ENCODE peak calls at places on chromosomes 12 and 14, in four cellular contexts. A is prostate gland, N is OCI-LY7, Y is breast epithelium. F is an unnamed sample.

GRCh38 chr14:64253672-64254071 is 40.5 kb downstream of the ESR2 start:
- DNase-seq in N (no peak), Y (no peak), A (no peak), F (no peak)

GRCh38 chr14:77186911-77187648 is 5.5 kb downstream of the TMEM63C start:
- DNase-seq in Y (no peak), N (no peak), A (no peak), F (no peak)

GRCh38 chr14:94022532-94023411 is 3.4 kb upstream of the OTUB2 start:
- DNase-seq in A (no peak), N (no peak), Y (no peak), F (no peak)

GRCh38 chr14:71300474-71301359 is 393.5 kb downstream of the PCNX1 start:
- DNase-seq in N (no peak), Y (no peak), A (no peak), F (no peak)

GRCh38 chr14:27557445-27557844 is 959.6 kb upstream of the NOVA1 start:
- DNase-seq in A (no peak), N (no peak), Y (no peak), F (no peak)

GRCh38 chr14:67729072-67729561 is 27.4 kb downstream of the RDH12 start:
- DNase-seq in N (no peak), A (peak; percentile 23), Y (no peak), F (peak; percentile 46)

GRCh38 chr14:104116544-104117340 is 21.6 kb upstream of the KIF26A start:
- DNase-seq in A (peak; percentile 54), Y (peak; percentile 51), N (no peak), F (peak; percentile 49)

GRCh38 chr14:34629344-34629656 is 648 bp downstream of the SNX6 start:
- DNase-seq in N (no peak), A (no peak), Y (no peak), F (no peak)

GRCh38 chr12:118061011-118061875 is at the start of gene WSB2:
- DNase-seq in A (peak; percentile 70), Y (peak; percentile 64), N (peak; percentile 53), F (peak; percentile 93)

GRCh38 chr12:52367876-52368275 is 595 bp upstream of the KRT85 start:
- DNase-seq in Y (no peak), A (no peak), N (no peak), F (no peak)

GRCh38 chr14:71705460-71705859 is 226.8 kb upstream of the RGS6 start:
- DNase-seq in N (no peak), A (no peak), Y (no peak), F (no peak)

GRCh38 chr12:52227767-52228166 is 5.3 kb upstream of the KRT7 start:
- DNase-seq in N (no peak), Y (no peak), A (no peak), F (no peak)

GRCh38 chr12:10365716-10366433 is 24.0 kb downstream of the KLRK1 start:
- DNase-seq in A (no peak), N (no peak), Y (no peak), F (no peak)

GRCh38 chr12:10363922-10364838 is 25.7 kb downstream of the KLRK1 start:
- DNase-seq in N (peak; percentile 77), A (peak; percentile 50), Y (no peak), F (no peak)

GRCh38 chr12:10368206-10369171 is 21.4 kb downstream of the KLRK1 start:
- DNase-seq in Y (no peak), A (no peak), N (no peak), F (no peak)

GRCh38 chr12:10364839-10365681 is 24.8 kb downstream of the KLRK1 start:
- DNase-seq in Y (peak; percentile 60), N (peak; percentile 91), A (peak; percentile 72), F (peak; percentile 76)

GRCh38 chr12:10366875-10367274 is 23.0 kb downstream of the KLRK1 start:
- DNase-seq in N (peak; percentile 63), Y (no peak), A (no peak), F (no peak)
- H3K4me1 ChIP-seq in N (peaks cover 41% of the 10 kb centered on the region), Y (no peaks in the 10 kb centered on the region), A (peaks cover 15% of the 10 kb centered on the region), F (peaks cover 17% of the 10 kb centered on the region)

GRCh38 chr12:46808955-46809697 is 16.7 kb downstream of the SLC38A4 start:
- DNase-seq in N (no peak), Y (no peak), A (no peak), F (no peak)

GRCh38 chr12:46814143-46814542 is 11.7 kb downstream of the SLC38A4 start:
- DNase-seq in Y (no peak), N (no peak), A (no peak), F (no peak)

GRCh38 chr12:46815792-46816191 is 10.0 kb downstream of the SLC38A4 start:
- DNase-seq in Y (no peak), N (no peak), A (no peak), F (no peak)

GRCh38 chr12:46808317-46808716 is 17.5 kb downstream of the SLC38A4 start:
- DNase-seq in N (no peak), A (no peak), Y (no peak), F (no peak)

GRCh38 chr12:46811185-46811584 is 14.6 kb downstream of the SLC38A4 start:
- DNase-seq in A (no peak), Y (no peak), N (no peak), F (no peak)
- H3K27ac ChIP-seq in A (no peak overlapping the region), Y (no peak overlapping the region), N (no peak overlapping the region), F (no peak overlapping the region)

DNA sequence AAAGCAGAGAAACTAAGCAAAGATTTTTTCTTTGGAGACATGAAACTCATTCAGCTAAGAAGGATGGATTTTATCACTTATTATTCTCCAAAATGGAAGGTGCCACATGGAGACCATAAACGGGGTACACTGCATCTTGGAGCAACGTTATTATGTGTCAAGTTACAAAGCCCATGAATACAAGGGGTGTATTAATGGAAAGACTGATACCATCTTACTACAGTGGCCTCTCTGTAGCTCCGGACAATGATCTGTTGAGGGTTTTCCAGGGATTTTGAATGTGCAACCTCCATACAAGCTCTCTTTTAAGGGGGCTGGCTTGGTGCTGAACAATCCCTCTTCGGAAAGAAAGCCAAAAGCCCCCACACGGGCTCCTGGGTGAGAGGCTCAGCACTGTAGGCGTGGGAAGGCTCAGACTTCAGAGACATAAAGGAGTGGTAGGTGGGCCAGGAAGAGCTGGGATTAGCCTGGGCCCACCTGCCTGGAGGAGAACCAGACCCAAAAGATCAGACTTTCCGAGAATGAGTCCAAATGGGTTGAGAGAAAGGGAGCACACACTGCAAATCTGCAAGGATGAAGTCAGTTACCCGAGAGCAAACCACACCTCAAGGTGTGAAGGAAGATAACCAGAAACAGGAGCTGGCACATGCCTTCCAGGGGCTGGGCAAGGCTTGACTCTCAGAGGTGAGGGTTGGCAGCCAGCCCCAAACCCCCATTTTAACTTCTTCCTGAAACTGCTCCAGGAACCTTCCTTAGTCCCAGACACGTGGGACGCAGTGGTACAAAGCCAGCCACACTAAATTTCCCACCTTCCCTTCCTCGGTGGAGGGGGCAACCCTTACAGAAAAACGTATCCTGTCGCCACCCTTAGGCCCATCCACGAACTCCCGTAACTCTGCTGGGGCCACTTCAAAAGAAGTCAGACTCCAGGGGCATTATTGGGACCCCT is 1.5 kb downstream of the VPS37B start:
- DNase-seq in N (no peak), Y (no peak), A (no peak), F (no peak)
- TF ChIP-seq CTCF in N (no peak), Y (no peak), A (no peak), F (no peak)

DNA sequence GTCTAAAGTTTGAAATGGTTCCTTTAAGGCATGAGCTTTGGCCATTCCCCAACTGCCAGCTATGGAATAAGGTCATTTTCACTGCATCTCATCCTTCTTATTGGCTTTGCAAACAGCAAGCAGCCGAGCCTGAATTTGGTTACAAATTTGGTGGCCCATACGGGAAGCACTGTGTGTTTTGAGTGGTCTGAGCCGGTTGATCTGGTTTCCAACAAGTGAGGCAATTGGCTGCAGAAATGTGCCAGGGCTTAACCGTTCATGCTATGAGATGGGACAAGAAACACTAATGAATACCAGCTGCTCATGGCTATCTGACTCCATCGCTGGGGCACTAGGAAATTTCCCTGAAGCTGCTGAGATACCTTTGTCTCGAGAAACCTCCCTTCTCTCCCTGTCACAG is 9.3 kb downstream of the EDDM3A start:
- DNase-seq in A (no peak), Y (peak; percentile 52), N (no peak), F (no peak)
- H3K4me1 ChIP-seq in A (no peaks in the 10 kb centered on the region), Y (no peaks in the 10 kb centered on the region), N (no peaks in the 10 kb centered on the region), F (no peaks in the 10 kb centered on the region)

DNA sequence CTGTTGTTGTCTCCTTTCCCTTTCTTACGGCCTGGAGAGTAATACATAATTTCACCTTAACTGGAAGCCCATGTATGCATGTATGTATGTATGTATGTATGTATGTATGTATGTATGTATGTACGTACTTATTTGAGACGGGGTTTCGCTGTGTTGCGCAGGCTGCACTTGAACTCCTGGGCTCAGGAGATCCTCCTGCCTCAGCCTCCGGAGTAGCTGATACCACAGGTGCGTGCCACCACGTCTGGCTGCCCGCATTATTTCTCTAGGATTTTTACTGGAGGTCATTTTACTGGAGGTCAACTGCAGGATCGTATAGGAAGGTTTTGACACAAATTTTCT is 644 bp upstream of the OS9 start:
- DNase-seq in A (no peak), N (no peak), Y (no peak), F (no peak)
- H3K27ac ChIP-seq in A (no peak overlapping the region), N (no peak overlapping the region), Y (peak overlapping the region; percentile 23), F (no peak overlapping the region)

GRCh38 chr14:38056270-38056669 is 151.4 kb upstream of the SSTR1 start:
- DNase-seq in N (peak; percentile 62), Y (no peak), A (no peak), F (no peak)
- TF ChIP-seq CTCF in N (peak; percentile 57), Y (no peak), A (no peak), F (no peak)

DNA sequence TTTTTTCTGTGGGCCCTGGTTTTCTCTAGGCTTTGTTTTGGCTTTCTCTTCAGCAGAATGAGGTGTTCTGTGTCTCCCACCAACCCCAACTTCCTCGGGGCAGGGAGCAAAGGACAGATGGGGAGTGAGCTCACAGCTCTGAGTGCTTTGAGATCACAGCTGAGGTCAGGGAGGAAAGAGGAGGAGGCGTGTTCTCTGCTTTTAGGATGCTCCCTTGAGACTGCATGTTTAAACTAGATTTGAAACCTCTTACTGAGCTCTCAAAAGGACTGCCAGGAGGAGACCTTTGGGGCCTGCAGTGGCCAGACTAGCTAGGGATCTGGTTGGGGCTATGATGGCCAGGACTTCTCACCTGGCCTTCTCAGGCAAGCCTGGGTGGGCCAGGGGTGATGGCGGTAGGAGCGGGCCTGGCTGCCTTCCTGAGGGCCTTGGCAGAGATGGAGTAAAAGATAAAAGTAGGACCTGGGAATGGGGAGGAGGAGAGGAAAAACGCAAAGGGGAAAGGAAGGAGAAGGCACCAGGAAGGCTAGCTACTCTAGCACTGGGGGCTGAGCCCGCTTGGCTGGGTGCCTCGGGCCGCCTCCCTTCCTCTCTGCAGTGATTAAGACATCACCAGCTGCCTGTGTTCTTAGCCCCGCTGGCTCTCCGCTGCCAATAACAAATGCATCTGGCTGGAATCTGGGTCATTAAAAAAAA is 141.1 kb downstream of the TSPAN9 start:
- DNase-seq in A (peak; percentile 77), Y (peak; percentile 61), N (peak; percentile 55), F (peak; percentile 82)
- H3K4me1 ChIP-seq in A (peaks cover 26% of the 10 kb centered on the region), Y (peaks cover 4% of the 10 kb centered on the region), N (peaks cover 24% of the 10 kb centered on the region), F (peaks cover 6% of the 10 kb centered on the region)

GRCh38 chr12:68794653-68795253 is 13.2 kb upstream of the MDM2 start:
- DNase-seq in A (no peak), Y (no peak), N (no peak), F (no peak)

GRCh38 chr12:68791897-68792481 is 16.0 kb upstream of the MDM2 start:
- DNase-seq in N (no peak), A (no peak), Y (no peak), F (no peak)

GRCh38 chr12:68792952-68793351 is 15.0 kb upstream of the MDM2 start:
- DNase-seq in A (no peak), N (peak; percentile 87), Y (no peak), F (no peak)

GRCh38 chr12:68793436-68793835 is 14.5 kb upstream of the MDM2 start:
- DNase-seq in A (no peak), N (no peak), Y (no peak), F (no peak)

GRCh38 chr12:68793975-68794652 is 13.9 kb upstream of the MDM2 start:
- DNase-seq in Y (no peak), A (no peak), N (no peak), F (no peak)
- H3K27ac ChIP-seq in Y (peak overlapping the region; percentile 40), A (no peak overlapping the region), N (peak overlapping the region; percentile 76), F (no peak overlapping the region)

F was measured in left lung.